ENCODE peak calls at places on chromosomes 6 and 20, in seven cellular contexts. O, S, A, I, T, F and W are unnamed samples.

GRCh38 chr6:155313602-155314091 is 637 bp downstream of the TFB1M start:
- DNase-seq in T (peak), F (no peak), A (peak), I (no peak), S (no peak), O (no peak), W (no peak)

GRCh38 chr6:161417712-161418457 is 144.0 kb upstream of the AGPAT4 start:
- DNase-seq in T (peak), S (peak), A (peak), F (no peak), O (peak), I (no peak), W (no peak)

GRCh38 chr20:57566803-57567459 is 6.0 kb downstream of the PCK1 start:
- DNase-seq in S (no peak), O (no peak), F (peak), I (no peak), A (no peak), T (no peak), W (no peak)

GRCh38 chr6:74000582-74000981 is 304.6 kb downstream of the CD109 start:
- DNase-seq in A (peak), O (no peak), S (no peak), T (no peak), F (no peak), I (no peak), W (no peak)

GRCh38 chr6:106167105-106167814 is 81.1 kb downstream of the PRDM1 start:
- DNase-seq in T (no peak), I (no peak), S (no peak), O (no peak), A (no peak), F (no peak), W (no peak)

GRCh38 chr6:125957845-125958244 is 1.3 kb downstream of the HINT3 start:
- DNase-seq in O (no peak), S (no peak), I (no peak), A (peak), T (peak), F (no peak), W (no peak)

GRCh38 chr6:136791296-136792065 is 796 bp downstream of the MAP3K5 start:
- DNase-seq in F (peak), A (peak), I (peak), O (no peak), S (peak), T (peak), W (no peak)

GRCh38 chr6:24743265-24743943 is 24.4 kb upstream of the C6orf62 start:
- DNase-seq in I (no peak), A (peak), S (no peak), O (peak), T (peak), F (no peak), W (peak)

GRCh38 chr6:22952076-22952475 is 382.7 kb downstream of the HDGFL1 start:
- DNase-seq in T (no peak), I (no peak), O (no peak), A (no peak), F (no peak), S (no peak), W (no peak)

GRCh38 chr20:61185841-61186601 is 66.0 kb upstream of the CDH4 start:
- DNase-seq in I (no peak), F (no peak), A (peak), S (no peak), T (peak), O (peak), W (peak)

GRCh38 chr6:34035161-34035560 is 110.7 kb downstream of the GRM4 start:
- DNase-seq in F (no peak), O (no peak), I (no peak), A (no peak), T (no peak), S (no peak), W (no peak)

GRCh38 chr6:82616386-82617028 is 252.9 kb downstream of the TPBG start:
- DNase-seq in F (no peak), I (no peak), O (no peak), T (peak), S (no peak), A (peak), W (no peak)

GRCh38 chr6:151068761-151069312 is 170.9 kb upstream of the AKAP12 start:
- DNase-seq in O (peak), F (no peak), S (no peak), A (peak), I (no peak), T (peak), W (no peak)

GRCh38 chr20:45919536-45919933 is 7.6 kb upstream of the PLTP start:
- DNase-seq in O (no peak), F (no peak), A (peak), S (peak), T (peak), I (peak), W (no peak)

GRCh38 chr6:1586861-1587450 is 22.8 kb upstream of the FOXC1 start:
- DNase-seq in F (no peak), T (no peak), S (no peak), I (no peak), O (no peak), A (no peak), W (no peak)

GRCh38 chr20:22495789-22496188 is 88.6 kb downstream of the FOXA2 start:
- DNase-seq in F (no peak), A (no peak), S (no peak), O (no peak), T (no peak), I (no peak), W (no peak)

GRCh38 chr6:1589208-1589607 is 20.5 kb upstream of the FOXC1 start:
- DNase-seq in A (no peak), S (no peak), O (no peak), I (no peak), F (no peak), T (no peak), W (no peak)

GRCh38 chr20:45497971-45498494 is 17.4 kb downstream of the SPINT3 start:
- DNase-seq in T (no peak), F (no peak), A (no peak), I (no peak), S (no peak), O (no peak), W (no peak)

GRCh38 chr20:38204936-38205435 is 39.9 kb upstream of the TGM2 start:
- DNase-seq in O (no peak), S (no peak), I (no peak), T (no peak), A (no peak), F (no peak), W (no peak)

GRCh38 chr6:129497591-129498555 is 212.1 kb downstream of the ARHGAP18 start:
- DNase-seq in A (no peak), I (no peak), S (no peak), O (peak), T (no peak), F (no peak), W (peak)

GRCh38 chr20:46169245-46170171 is 51.4 kb downstream of the CD40 start:
- DNase-seq in I (no peak), A (no peak), O (no peak), S (no peak), T (no peak), F (no peak), W (no peak)

GRCh38 chr6:14542670-14543366 is 425.2 kb downstream of the CD83 start:
- DNase-seq in O (no peak), I (no peak), A (peak), T (peak), S (peak), F (peak), W (no peak)

GRCh38 chr20:45857836-45858250 is 429 bp downstream of the ZSWIM3 start:
- DNase-seq in A (no peak), I (no peak), O (no peak), T (no peak), S (no peak), F (no peak), W (no peak)

GRCh38 chr20:38609828-38610227 is 8.2 kb downstream of the ARHGAP40 start:
- DNase-seq in T (no peak), I (no peak), O (no peak), A (no peak), F (no peak), S (no peak), W (no peak)

GRCh38 chr6:164303092-164304007 is 888.8 kb downstream of the QKI start:
- DNase-seq in S (peak), T (peak), A (peak), O (peak), I (peak), F (no peak), W (no peak)
- H3K4me3 ChIP-seq in S (no peak), T (no peak), A (no peak), O (no peak), I (no peak), F (no peak), W (no peak)

GRCh38 chr20:50189681-50190250 is 864 bp upstream of the CEBPB start:
- DNase-seq in A (no peak), I (peak), T (no peak), S (no peak), F (peak), O (no peak), W (no peak)
- H3K4me3 ChIP-seq in A (peak), I (no peak), T (no peak), S (peak), F (peak), O (no peak), W (no peak)

DNA sequence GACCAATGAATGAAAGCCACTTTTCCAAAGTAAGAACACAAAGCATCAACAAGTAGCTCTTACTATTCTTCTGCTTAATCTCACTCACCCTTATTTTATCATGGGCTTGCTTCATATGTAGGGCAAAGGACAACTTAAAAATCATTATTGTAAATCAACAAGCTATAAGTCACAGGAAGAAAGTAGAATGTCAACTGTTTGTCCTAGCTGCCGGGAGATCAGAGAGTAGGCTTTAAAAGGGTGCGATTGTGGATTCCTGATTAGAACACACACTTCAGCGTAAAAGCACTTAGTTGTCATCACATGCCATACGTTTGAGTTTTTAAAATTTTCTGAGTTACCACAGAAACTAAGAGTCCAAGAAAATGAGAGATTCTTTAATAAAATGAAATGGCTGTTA is 44.4 kb upstream of the NHSL1 start:
- DNase-seq in O (no peak), F (no peak), T (no peak), I (no peak), S (no peak), A (no peak), W (no peak)
- H3K4me3 ChIP-seq in O (no peak), F (no peak), T (no peak), I (no peak), S (peak), A (no peak), W (no peak)

DNA sequence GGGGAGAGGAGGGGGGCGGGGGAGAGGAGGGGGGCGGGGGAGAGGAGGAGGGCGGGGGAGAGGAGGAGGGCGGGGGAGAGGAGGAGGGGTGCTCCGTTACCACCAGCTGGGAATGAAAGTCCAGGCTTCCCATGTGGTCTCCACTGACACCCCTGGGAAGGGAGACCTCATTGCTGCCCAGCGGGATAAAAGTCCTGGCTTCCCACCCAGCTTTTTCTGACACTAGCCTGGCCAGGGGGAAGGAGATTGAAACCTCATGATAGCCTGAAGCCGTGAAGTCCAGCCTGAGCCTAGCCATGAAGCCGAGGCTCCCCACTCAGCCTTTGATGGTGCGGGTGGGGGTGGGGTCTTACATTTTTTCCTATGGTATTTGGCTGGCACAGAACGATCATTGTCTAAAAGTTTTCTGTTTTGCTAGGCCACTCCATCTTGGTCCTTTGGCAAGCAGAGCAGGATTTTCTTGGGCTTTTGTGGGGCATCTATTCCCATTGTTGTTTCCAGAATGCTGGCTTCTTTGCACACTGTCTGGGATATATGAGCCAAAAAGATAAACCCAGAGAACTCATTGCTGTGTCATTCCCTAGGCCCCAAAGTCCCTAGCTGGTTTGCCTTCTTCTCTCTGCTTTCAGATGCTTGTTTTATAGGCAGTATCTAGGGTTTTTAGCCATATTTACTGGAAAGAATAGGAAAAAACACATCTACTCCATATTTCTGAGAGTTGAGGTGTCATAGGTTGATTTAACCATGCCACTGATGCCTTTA is 67.9 kb upstream of the RNF24 start:
- DNase-seq in A (no peak), I (no peak), T (peak), S (no peak), F (no peak), O (no peak), W (no peak)
- H3K4me3 ChIP-seq in A (no peak), I (no peak), T (no peak), S (no peak), F (no peak), O (no peak), W (no peak)

GRCh38 chr20:50244352-50245149 is 53.9 kb downstream of the CEBPB start:
- DNase-seq in I (no peak), T (no peak), A (no peak), O (no peak), S (no peak), F (no peak), W (no peak)

GRCh38 chr20:50243610-50244351 is 53.2 kb downstream of the CEBPB start:
- DNase-seq in I (no peak), A (no peak), T (no peak), F (no peak), O (no peak), S (no peak), W (no peak)

GRCh38 chr20:50247196-50248094 is 56.8 kb downstream of the CEBPB start:
- DNase-seq in T (no peak), I (no peak), O (no peak), S (no peak), F (no peak), A (no peak), W (no peak)

GRCh38 chr20:50246367-50247195 is 56.0 kb downstream of the CEBPB start:
- DNase-seq in T (no peak), O (no peak), I (no peak), A (no peak), F (no peak), S (no peak), W (no peak)

DNA sequence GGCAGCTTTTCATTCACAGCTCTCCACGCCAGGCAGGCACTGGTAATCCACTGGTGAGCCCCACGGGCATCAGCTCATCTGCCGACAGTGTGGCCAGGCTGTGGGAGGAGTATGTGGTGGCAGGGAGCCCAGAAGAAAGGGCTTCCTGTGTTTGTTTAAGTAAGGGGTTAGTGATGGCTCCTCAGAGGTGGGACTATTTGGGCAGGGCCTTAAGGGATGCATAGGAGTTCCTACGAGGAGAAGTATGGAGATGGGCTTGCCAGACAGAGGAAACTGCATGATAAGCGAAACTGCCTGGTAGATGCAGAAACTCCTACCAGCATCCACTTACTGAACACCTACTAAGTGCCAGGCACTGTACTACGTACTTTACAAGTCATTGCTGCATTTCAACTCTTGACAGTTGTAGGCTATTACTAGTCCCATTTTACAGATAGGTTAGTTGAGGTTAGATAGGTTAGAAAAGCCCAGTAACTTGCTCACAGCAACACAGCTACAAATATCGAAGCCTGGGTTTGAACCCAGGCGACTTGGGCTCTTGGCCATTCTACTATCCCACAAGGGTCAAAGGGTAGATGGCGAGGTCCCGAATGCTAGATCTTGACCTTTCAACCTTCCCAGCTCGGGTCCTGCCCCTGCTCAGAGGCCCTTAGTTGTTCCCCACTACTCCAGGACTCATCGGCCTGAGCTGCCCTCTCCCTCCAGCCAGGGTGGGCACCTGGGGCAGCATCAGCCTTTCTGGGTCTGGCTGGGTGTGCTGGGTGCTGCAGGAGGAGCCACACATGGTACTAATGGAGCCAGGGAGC is 55.1 kb downstream of the CEBPB start:
- DNase-seq in F (no peak), T (peak), O (peak), A (peak), S (no peak), I (no peak), W (no peak)
- H3K4me3 ChIP-seq in F (no peak), T (no peak), O (no peak), A (no peak), S (no peak), I (no peak), W (no peak)

DNA sequence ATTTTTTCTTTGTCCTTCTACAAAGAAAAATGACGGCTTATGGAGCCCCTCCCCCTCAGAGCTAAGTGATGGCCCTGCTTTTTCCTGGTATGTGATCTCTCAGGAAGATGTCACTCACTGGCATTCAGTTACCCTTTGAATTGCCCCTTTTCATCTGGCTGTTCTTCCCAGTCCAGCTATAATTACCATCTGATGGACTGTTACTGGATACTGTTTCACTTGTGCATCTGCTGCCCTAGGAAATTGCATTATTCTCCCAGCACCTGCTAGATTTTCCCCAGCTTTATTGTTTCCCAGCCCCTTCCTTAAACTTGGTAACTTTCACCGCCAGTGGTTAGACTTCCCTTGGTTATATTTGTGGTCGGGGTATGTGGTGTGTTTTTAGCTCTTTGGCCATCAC is 152.0 kb downstream of the CFAP61 start:
- DNase-seq in I (no peak), F (no peak), T (no peak), A (no peak), O (no peak), S (no peak), W (no peak)
- H3K4me3 ChIP-seq in I (no peak), F (no peak), T (no peak), A (no peak), O (no peak), S (no peak), W (no peak)

GRCh38 chr6:45491048-45491447 is 113.3 kb upstream of the SUPT3H start:
- DNase-seq in T (no peak), O (no peak), A (no peak), S (no peak), I (no peak), F (no peak), W (no peak)

GRCh38 chr6:45488269-45488668 is 110.5 kb upstream of the SUPT3H start:
- DNase-seq in S (no peak), F (no peak), T (no peak), A (no peak), I (no peak), O (no peak), W (no peak)

GRCh38 chr6:45488884-45489283 is 111.2 kb upstream of the SUPT3H start:
- DNase-seq in T (no peak), F (no peak), S (no peak), O (no peak), I (no peak), A (no peak), W (no peak)

GRCh38 chr6:45486739-45487138 is 109.0 kb upstream of the SUPT3H start:
- DNase-seq in F (no peak), A (no peak), T (no peak), I (no peak), O (no peak), S (no peak), W (no peak)

DNA sequence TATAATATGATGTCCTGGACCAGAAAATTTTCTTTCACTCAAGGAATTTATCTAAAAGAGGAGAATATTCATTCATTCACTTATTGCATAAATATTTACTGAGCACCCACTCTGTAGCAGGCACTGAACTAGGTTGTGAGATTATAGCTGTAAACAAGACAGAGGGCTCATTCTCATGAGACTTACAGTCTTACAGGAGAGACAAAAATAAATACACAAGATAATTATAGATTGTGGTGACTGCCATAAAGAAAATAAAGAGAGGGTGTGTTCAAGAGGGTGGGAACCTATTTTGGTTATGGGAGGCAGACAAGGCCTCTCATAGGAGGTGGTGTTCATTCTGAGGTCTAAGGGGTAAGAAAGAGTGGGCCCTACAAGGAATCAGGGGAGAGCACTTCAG is 109.9 kb upstream of the SUPT3H start:
- DNase-seq in F (no peak), S (no peak), T (no peak), I (no peak), A (no peak), O (no peak), W (no peak)
- H3K4me3 ChIP-seq in F (no peak), S (no peak), T (no peak), I (no peak), A (no peak), O (no peak), W (no peak)

DNA sequence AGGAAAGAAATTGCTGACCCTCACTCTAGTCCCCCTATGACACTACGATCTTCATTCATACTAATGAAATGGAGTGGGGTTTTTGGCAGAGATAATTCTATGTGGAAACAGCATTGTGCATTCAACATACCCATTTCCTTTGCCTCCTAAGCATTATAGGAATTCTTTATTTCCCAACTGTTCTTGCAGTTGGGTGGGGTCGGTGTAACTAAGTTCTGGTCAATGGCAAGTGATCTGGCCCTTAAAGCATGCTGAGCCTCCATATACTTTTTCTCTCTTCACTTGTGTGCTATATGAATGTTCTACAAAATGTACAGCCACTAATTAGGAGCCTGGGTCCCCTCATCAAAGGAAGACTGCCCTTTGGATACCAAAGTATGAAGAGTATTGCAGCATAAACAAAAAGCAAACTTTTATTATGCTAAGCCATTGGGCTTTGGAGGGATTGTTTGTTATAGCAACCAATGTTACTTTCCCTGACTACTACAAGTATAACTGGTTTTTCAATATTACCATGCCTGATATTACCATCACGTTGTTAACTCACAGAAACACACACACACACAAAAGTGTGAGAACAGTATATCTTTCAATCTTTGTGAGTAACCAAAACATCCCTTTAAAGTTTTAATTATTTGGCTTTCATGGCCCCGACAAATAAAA is 9.0 kb upstream of the ISM1 start:
- DNase-seq in S (no peak), T (no peak), A (peak), I (no peak), F (no peak), O (no peak), W (no peak)
- H3K4me3 ChIP-seq in S (no peak), T (no peak), A (no peak), I (no peak), F (no peak), O (no peak), W (no peak)